ENCODE peak calls at places on chromosomes 13 and 19, in five cellular contexts. Q is fibroblast of mammary gland, P is fibroblast of the aortic adventitia, R is HL-60, X is transverse colon. J is an unnamed sample.

GRCh38 chr19:31127132-31127967 is 221.9 kb downstream of the TSHZ3 start:
- DNase-seq in X (peak), R (no peak), P (peak), Q (peak), J (no peak)

GRCh38 chr19:1952635-1953034 is 11.7 kb downstream of the CSNK1G2 start:
- DNase-seq in P (peak), X (no peak), Q (peak), R (no peak), J (no peak)

GRCh38 chr13:74191036-74191809 is 57.0 kb upstream of the KLF12 start:
- DNase-seq in Q (no peak), R (no peak), X (no peak), P (no peak), J (no peak)

GRCh38 chr19:37763488-37763887 is 15.9 kb downstream of the ZNF573 start:
- DNase-seq in Q (peak), X (no peak), P (no peak), R (no peak), J (no peak)

GRCh38 chr19:1206733-1207301 is 1.2 kb downstream of the STK11 start:
- DNase-seq in R (peak), P (peak), X (peak), Q (no peak), J (peak)

GRCh38 chr13:39516140-39516539 is 86.9 kb downstream of the LHFPL6 start:
- DNase-seq in X (no peak), R (no peak), Q (no peak), P (no peak), J (no peak)

GRCh38 chr19:23263870-23264590 is 13.8 kb upstream of the ZNF724 start:
- DNase-seq in X (no peak), P (no peak), Q (peak), R (no peak), J (no peak)

GRCh38 chr13:102645701-102646100 is 48.9 kb downstream of the TPP2 start:
- DNase-seq in P (no peak), X (no peak), Q (no peak), R (no peak), J (no peak)

GRCh38 chr19:50392759-50393158 is 8.6 kb downstream of the POLD1 start:
- DNase-seq in Q (no peak), P (no peak), R (no peak), X (no peak), J (no peak)

GRCh38 chr19:50047686-50048085 is 21.9 kb downstream of the ZNF473 start:
- DNase-seq in X (no peak), R (no peak), Q (no peak), P (no peak), J (no peak)

GRCh38 chr13:34349091-34349722 is 531.3 kb downstream of the RFC3 start:
- DNase-seq in Q (peak), P (peak), X (peak), R (no peak), J (no peak)

GRCh38 chr19:49975051-49975450 is 14.1 kb upstream of the SIGLEC11 start:
- DNase-seq in P (no peak), Q (no peak), R (no peak), X (no peak), J (no peak)

GRCh38 chr13:99830931-99831330 is 140.6 kb downstream of the ZIC5 start:
- DNase-seq in Q (no peak), X (no peak), R (no peak), P (no peak), J (no peak)
- TF ChIP-seq CTCF in Q (no peak), X (no peak), R (no peak), P (no peak), J (no peak)

GRCh38 chr13:53788286-53788685 is 759.7 kb downstream of the OLFM4 start:
- DNase-seq in Q (no peak), R (no peak), X (no peak), P (no peak), J (no peak)
- TF ChIP-seq CTCF in Q (no peak), R (no peak), X (no peak), P (no peak), J (no peak)

GRCh38 chr13:110108348-110109139 is 198.4 kb downstream of the COL4A1 start:
- DNase-seq in X (peak), R (peak), P (peak), Q (peak), J (no peak)
- TF ChIP-seq CTCF in X (peak), R (peak), P (peak), Q (peak), J (no peak)

DNA sequence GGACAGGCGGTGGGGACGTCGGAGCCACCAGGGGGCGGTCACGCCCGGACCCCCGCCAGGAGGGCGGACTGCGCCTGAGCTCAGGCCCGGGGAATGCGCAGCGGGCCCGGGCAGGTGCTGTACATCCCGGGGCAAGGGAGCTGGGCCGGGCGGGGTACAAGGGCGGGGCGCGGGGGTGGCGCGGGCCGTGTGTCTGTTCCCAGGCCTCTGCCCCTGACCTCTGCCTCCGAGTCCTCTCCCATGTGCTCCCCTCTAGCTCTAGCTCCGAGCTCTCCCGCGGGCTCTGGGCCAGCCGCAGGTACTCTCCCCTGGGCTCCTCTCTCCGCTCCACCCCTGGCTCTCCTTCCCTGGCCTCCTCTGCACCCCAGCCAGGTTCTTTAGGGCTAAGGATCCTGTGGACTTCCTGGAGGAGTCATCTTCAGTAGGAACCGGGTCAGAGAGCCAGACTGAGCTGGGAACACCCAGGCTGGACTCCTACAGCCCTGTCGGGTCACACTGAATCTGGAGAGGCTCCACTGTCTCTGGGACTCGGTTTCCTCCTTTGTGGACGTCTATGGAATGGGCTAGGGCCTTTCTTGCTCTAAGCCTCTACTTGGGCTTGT is 2.3 kb downstream of the PPP1R13L start:
- DNase-seq in R (no peak), X (peak), Q (no peak), P (no peak), J (no peak)
- TF ChIP-seq CTCF in R (no peak), X (peak), Q (peak), P (peak), J (peak)

GRCh38 chr13:110369400-110369799 is 62.3 kb downstream of the COL4A2 start:
- DNase-seq in Q (no peak), R (no peak), P (no peak), X (no peak), J (no peak)
- TF ChIP-seq CTCF in Q (no peak), R (no peak), P (no peak), X (no peak), J (no peak)

DNA sequence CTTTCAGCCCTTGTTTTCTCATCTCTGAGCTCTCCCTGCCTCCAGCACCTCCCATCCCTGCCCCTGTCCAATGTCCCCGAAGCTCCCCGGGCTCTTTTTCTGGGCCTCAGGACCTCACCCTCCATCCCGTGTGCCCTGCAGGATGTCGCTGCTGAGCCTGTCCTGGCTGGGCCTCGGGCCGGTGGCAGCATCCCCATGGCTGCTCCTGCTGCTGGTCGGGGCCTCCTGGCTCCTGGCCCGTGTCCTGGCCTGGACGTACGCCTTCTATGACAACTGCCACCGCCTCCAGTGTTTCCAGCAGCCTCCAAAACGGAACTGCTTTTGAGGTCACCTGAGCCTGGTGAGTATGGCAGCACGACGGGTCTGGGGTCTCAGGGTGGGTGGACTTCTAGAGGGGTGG is 51.1 kb upstream of the CYP4F8 start:
- DNase-seq in R (no peak), X (no peak), Q (no peak), P (no peak), J (no peak)
- TF ChIP-seq CTCF in R (no peak), X (no peak), Q (no peak), P (no peak), J (no peak)

GRCh38 chr19:58520257-58520599 is 618 bp upstream of the ZBTB45 start:
- DNase-seq in X (no peak), R (no peak), Q (no peak), P (no peak), J (no peak)

GRCh38 chr19:58518261-58519086 is 1.1 kb downstream of the ZBTB45 start:
- DNase-seq in P (no peak), R (peak), X (peak), Q (no peak), J (no peak)

GRCh38 chr19:58516964-58517833 is 2.4 kb downstream of the ZBTB45 start:
- DNase-seq in Q (no peak), R (no peak), X (no peak), P (no peak), J (no peak)

GRCh38 chr19:58519355-58520256 is at the start of gene ZBTB45:
- DNase-seq in X (peak), R (peak), Q (peak), P (peak), J (peak)

GRCh38 chr19:58519087-58519354 is 589 bp downstream of the ZBTB45 start:
- DNase-seq in X (peak), P (peak), R (peak), Q (peak), J (no peak)
- TF ChIP-seq CTCF in X (no peak), P (peak), R (peak), Q (peak), J (peak)

J was measured in CD14-positive monocyte.